ENCODE peak calls at places on chromosome 4, in ten cellular contexts. One of them, this sample, is unnamed.

GRCh38 chr4:30716671-30717207 is 3.4 kb upstream of the PCDH7 start:
- DNase-seq in GM23338: peak; percentile 57
- DNase-seq in ovary: no peak
- DNase-seq in breast epithelium: no peak
- DNase-seq in bronchial epithelial cell: no peak
- DNase-seq in AG04449: no peak
- DNase-seq in psoas muscle: no peak
- DNase-seq in left ventricle myocardium inferior: no peak
- DNase-seq in HFF-Myc: no peak
- DNase-seq in adrenal gland: no peak
- DNase-seq in this sample: peak; percentile 17

GRCh38 chr4:184812651-184813181 is 13.1 kb downstream of the ACSL1 start:
- DNase-seq in breast epithelium: no peak
- DNase-seq in AG04449: no peak
- DNase-seq in GM23338: no peak
- DNase-seq in bronchial epithelial cell: peak; percentile 55
- DNase-seq in psoas muscle: no peak
- DNase-seq in HFF-Myc: no peak
- DNase-seq in left ventricle myocardium inferior: no peak
- DNase-seq in adrenal gland: no peak
- DNase-seq in ovary: no peak
- DNase-seq in this sample: peak; percentile 67

GRCh38 chr4:14568356-14568755 is 433.9 kb upstream of the CPEB2 start:
- DNase-seq in GM23338: no peak
- DNase-seq in psoas muscle: no peak
- DNase-seq in ovary: no peak
- DNase-seq in HFF-Myc: no peak
- DNase-seq in AG04449: no peak
- DNase-seq in adrenal gland: no peak
- DNase-seq in bronchial epithelial cell: no peak
- DNase-seq in breast epithelium: no peak
- DNase-seq in left ventricle myocardium inferior: no peak
- DNase-seq in this sample: no peak

GRCh38 chr4:22897520-22898108 is 204.9 kb downstream of the GBA3 start:
- DNase-seq in HFF-Myc: peak; percentile 2
- DNase-seq in adrenal gland: peak; percentile 22
- DNase-seq in GM23338: peak; percentile 67
- DNase-seq in left ventricle myocardium inferior: no peak
- DNase-seq in AG04449: no peak
- DNase-seq in bronchial epithelial cell: peak; percentile 18
- DNase-seq in breast epithelium: no peak
- DNase-seq in ovary: no peak
- DNase-seq in psoas muscle: no peak
- DNase-seq in this sample: peak; percentile 41

GRCh38 chr4:97493815-97494518 is 649.3 kb downstream of the STPG2 start:
- DNase-seq in bronchial epithelial cell: peak; percentile 56
- DNase-seq in AG04449: no peak
- DNase-seq in breast epithelium: no peak
- DNase-seq in ovary: no peak
- DNase-seq in psoas muscle: no peak
- DNase-seq in left ventricle myocardium inferior: no peak
- DNase-seq in HFF-Myc: no peak
- DNase-seq in GM23338: peak; percentile 48
- DNase-seq in adrenal gland: no peak
- DNase-seq in this sample: peak; percentile 12

GRCh38 chr4:8119877-8120276 is 38.7 kb downstream of the ABLIM2 start:
- DNase-seq in breast epithelium: no peak
- DNase-seq in psoas muscle: no peak
- DNase-seq in bronchial epithelial cell: no peak
- DNase-seq in HFF-Myc: no peak
- DNase-seq in AG04449: no peak
- DNase-seq in left ventricle myocardium inferior: no peak
- DNase-seq in GM23338: no peak
- DNase-seq in ovary: no peak
- DNase-seq in adrenal gland: no peak
- DNase-seq in this sample: no peak

GRCh38 chr4:106344324-106344970 is 24.1 kb downstream of the GIMD1 start:
- DNase-seq in HFF-Myc: no peak
- DNase-seq in adrenal gland: no peak
- DNase-seq in GM23338: no peak
- DNase-seq in psoas muscle: no peak
- DNase-seq in left ventricle myocardium inferior: no peak
- DNase-seq in ovary: no peak
- DNase-seq in AG04449: no peak
- DNase-seq in breast epithelium: no peak
- DNase-seq in bronchial epithelial cell: peak; percentile 27
- DNase-seq in this sample: peak; percentile 52

GRCh38 chr4:97987019-97987648 is 156.1 kb downstream of the STPG2 start:
- DNase-seq in ovary: no peak
- DNase-seq in bronchial epithelial cell: peak; percentile 60
- DNase-seq in HFF-Myc: no peak
- DNase-seq in adrenal gland: no peak
- DNase-seq in breast epithelium: no peak
- DNase-seq in GM23338: peak; percentile 64
- DNase-seq in left ventricle myocardium inferior: no peak
- DNase-seq in psoas muscle: no peak
- DNase-seq in AG04449: no peak
- DNase-seq in this sample: peak; percentile 49

GRCh38 chr4:98232202-98232601 is 29.0 kb upstream of the RAP1GDS1 start:
- DNase-seq in breast epithelium: no peak
- DNase-seq in left ventricle myocardium inferior: no peak
- DNase-seq in GM23338: no peak
- DNase-seq in psoas muscle: no peak
- DNase-seq in bronchial epithelial cell: peak; percentile 62
- DNase-seq in adrenal gland: no peak
- DNase-seq in AG04449: no peak
- DNase-seq in HFF-Myc: peak; percentile 1
- DNase-seq in ovary: no peak
- DNase-seq in this sample: peak; percentile 37

GRCh38 chr4:99300934-99301333 is 10.1 kb upstream of the ADH1A start:
- DNase-seq in ovary: peak; percentile 96
- DNase-seq in adrenal gland: peak; percentile 65
- DNase-seq in breast epithelium: peak; percentile 62
- DNase-seq in bronchial epithelial cell: peak; percentile 68
- DNase-seq in psoas muscle: peak; percentile 82
- DNase-seq in GM23338: no peak
- DNase-seq in AG04449: peak; percentile 87
- DNase-seq in HFF-Myc: peak; percentile 91
- DNase-seq in left ventricle myocardium inferior: peak; percentile 77
- DNase-seq in this sample: peak; percentile 99

GRCh38 chr4:3527101-3527913 is 4.9 kb downstream of the LRPAP1 start:
- DNase-seq in left ventricle myocardium inferior: no peak
- DNase-seq in bronchial epithelial cell: no peak
- DNase-seq in GM23338: no peak
- DNase-seq in AG04449: no peak
- DNase-seq in adrenal gland: no peak
- DNase-seq in psoas muscle: peak; percentile 29
- DNase-seq in HFF-Myc: no peak
- DNase-seq in ovary: no peak
- DNase-seq in breast epithelium: no peak
- DNase-seq in this sample: no peak

GRCh38 chr4:7362341-7362740 is 72.4 kb downstream of the PSAPL1 start:
- DNase-seq in bronchial epithelial cell: no peak
- DNase-seq in left ventricle myocardium inferior: no peak
- DNase-seq in breast epithelium: no peak
- DNase-seq in AG04449: no peak
- DNase-seq in adrenal gland: no peak
- DNase-seq in psoas muscle: no peak
- DNase-seq in ovary: no peak
- DNase-seq in HFF-Myc: no peak
- DNase-seq in GM23338: no peak
- DNase-seq in this sample: no peak

GRCh38 chr4:141637565-141637964 is 1.2 kb downstream of the IL15 start:
- DNase-seq in psoas muscle: no peak
- DNase-seq in bronchial epithelial cell: no peak
- DNase-seq in breast epithelium: no peak
- DNase-seq in HFF-Myc: no peak
- DNase-seq in ovary: no peak
- DNase-seq in left ventricle myocardium inferior: no peak
- DNase-seq in adrenal gland: no peak
- DNase-seq in AG04449: no peak
- DNase-seq in GM23338: no peak
- DNase-seq in this sample: peak; percentile 33

GRCh38 chr4:102825261-102826071 is 1.9 kb downstream of the UBE2D3 start:
- DNase-seq in HFF-Myc: peak; percentile 52
- DNase-seq in adrenal gland: peak; percentile 63
- DNase-seq in left ventricle myocardium inferior: no peak
- DNase-seq in bronchial epithelial cell: peak; percentile 74
- DNase-seq in psoas muscle: no peak
- DNase-seq in breast epithelium: peak; percentile 42
- DNase-seq in AG04449: no peak
- DNase-seq in ovary: no peak
- DNase-seq in GM23338: peak; percentile 69
- DNase-seq in this sample: peak; percentile 76

GRCh38 chr4:118894034-118894433 is 5.4 kb downstream of the SYNPO2 start:
- DNase-seq in AG04449: no peak
- DNase-seq in GM23338: no peak
- DNase-seq in breast epithelium: no peak
- DNase-seq in ovary: no peak
- DNase-seq in HFF-Myc: no peak
- DNase-seq in adrenal gland: no peak
- DNase-seq in psoas muscle: no peak
- DNase-seq in bronchial epithelial cell: no peak
- DNase-seq in left ventricle myocardium inferior: no peak
- DNase-seq in this sample: no peak

GRCh38 chr4:131430302-131430701 is 1718.8 kb upstream of the PCDH10 start:
- DNase-seq in GM23338: peak; percentile 22
- DNase-seq in psoas muscle: no peak
- DNase-seq in ovary: no peak
- DNase-seq in adrenal gland: no peak
- DNase-seq in breast epithelium: no peak
- DNase-seq in HFF-Myc: no peak
- DNase-seq in bronchial epithelial cell: no peak
- DNase-seq in AG04449: no peak
- DNase-seq in left ventricle myocardium inferior: no peak
- DNase-seq in this sample: no peak

GRCh38 chr4:73709461-73710033 is 30.8 kb upstream of the CXCL8 start:
- DNase-seq in left ventricle myocardium inferior: no peak
- DNase-seq in bronchial epithelial cell: no peak
- DNase-seq in GM23338: no peak
- DNase-seq in adrenal gland: no peak
- DNase-seq in ovary: no peak
- DNase-seq in HFF-Myc: no peak
- DNase-seq in AG04449: no peak
- DNase-seq in breast epithelium: no peak
- DNase-seq in psoas muscle: no peak
- DNase-seq in this sample: no peak

GRCh38 chr4:65661469-65661868 is 8.8 kb downstream of the EPHA5 start:
- DNase-seq in left ventricle myocardium inferior: no peak
- DNase-seq in adrenal gland: peak; percentile 19
- DNase-seq in ovary: no peak
- DNase-seq in psoas muscle: no peak
- DNase-seq in HFF-Myc: no peak
- DNase-seq in GM23338: peak; percentile 35
- DNase-seq in AG04449: no peak
- DNase-seq in breast epithelium: no peak
- DNase-seq in bronchial epithelial cell: no peak
- DNase-seq in this sample: peak; percentile 16

GRCh38 chr4:183438458-183439113 is 5.8 kb upstream of the CDKN2AIP start:
- DNase-seq in adrenal gland: no peak
- DNase-seq in left ventricle myocardium inferior: no peak
- DNase-seq in GM23338: no peak
- DNase-seq in AG04449: no peak
- DNase-seq in ovary: no peak
- DNase-seq in bronchial epithelial cell: peak; percentile 100
- DNase-seq in HFF-Myc: peak; percentile 70
- DNase-seq in psoas muscle: no peak
- DNase-seq in breast epithelium: peak; percentile 27
- DNase-seq in this sample: peak; percentile 91

GRCh38 chr4:153468587-153468986 is 2.4 kb downstream of the TMEM131L start:
- DNase-seq in AG04449: no peak
- DNase-seq in HFF-Myc: no peak
- DNase-seq in adrenal gland: no peak
- DNase-seq in left ventricle myocardium inferior: no peak
- DNase-seq in bronchial epithelial cell: no peak
- DNase-seq in breast epithelium: no peak
- DNase-seq in GM23338: no peak
- DNase-seq in psoas muscle: no peak
- DNase-seq in ovary: no peak
- DNase-seq in this sample: peak; percentile 26
- H3K4me3 ChIP-seq in AG04449: peak overlapping the region; percentile 7
- H3K4me3 ChIP-seq in HFF-Myc: peak overlapping the region; percentile 89
- H3K4me3 ChIP-seq in adrenal gland: no peak overlapping the region
- H3K4me3 ChIP-seq in left ventricle myocardium inferior: peak overlapping the region; percentile 93
- H3K4me3 ChIP-seq in bronchial epithelial cell: no peak overlapping the region
- H3K4me3 ChIP-seq in breast epithelium: peak overlapping the region; percentile 20
- H3K4me3 ChIP-seq in GM23338: peak overlapping the region; percentile 95
- H3K4me3 ChIP-seq in psoas muscle: peak overlapping the region; percentile 96
- H3K4me3 ChIP-seq in ovary: no peak overlapping the region
- H3K4me3 ChIP-seq in this sample: no peak overlapping the region

DNA sequence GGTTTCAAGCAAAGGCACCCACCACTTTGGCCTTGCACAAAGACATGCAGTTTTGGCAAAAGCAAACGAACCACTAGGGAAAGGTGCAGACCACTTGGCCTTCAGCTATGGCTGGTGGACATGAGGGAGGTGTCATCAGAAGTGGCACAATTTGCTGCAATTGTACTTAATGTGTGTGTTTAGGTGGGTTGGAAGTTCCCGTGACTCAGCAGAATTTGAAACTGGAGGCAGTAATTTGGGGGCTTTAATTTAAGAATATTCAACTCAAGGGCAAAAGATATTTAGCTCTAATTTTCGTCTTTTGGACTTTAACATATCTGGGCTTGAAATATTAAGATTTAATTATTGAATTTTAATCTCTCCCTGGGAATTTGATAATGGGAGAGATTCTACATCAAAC is 115.6 kb upstream of the NOCT start:
- DNase-seq in ovary: no peak
- DNase-seq in psoas muscle: no peak
- DNase-seq in adrenal gland: no peak
- DNase-seq in GM23338: no peak
- DNase-seq in HFF-Myc: no peak
- DNase-seq in bronchial epithelial cell: no peak
- DNase-seq in AG04449: no peak
- DNase-seq in breast epithelium: no peak
- DNase-seq in left ventricle myocardium inferior: no peak
- DNase-seq in this sample: no peak
- TF ChIP-seq CTCF in ovary: no peak
- TF ChIP-seq CTCF in psoas muscle: no peak
- TF ChIP-seq CTCF in adrenal gland: no peak
- TF ChIP-seq CTCF in GM23338: no peak
- TF ChIP-seq CTCF in HFF-Myc: no peak
- TF ChIP-seq CTCF in bronchial epithelial cell: no peak
- TF ChIP-seq CTCF in AG04449: no peak
- TF ChIP-seq CTCF in breast epithelium: no peak
- TF ChIP-seq CTCF in left ventricle myocardium inferior: no peak
- TF ChIP-seq CTCF in this sample: no peak

GRCh38 chr4:37687175-37687525 is 974 bp upstream of the RELL1 start:
- DNase-seq in ovary: no peak
- DNase-seq in GM23338: no peak
- DNase-seq in AG04449: no peak
- DNase-seq in psoas muscle: no peak
- DNase-seq in bronchial epithelial cell: no peak
- DNase-seq in HFF-Myc: no peak
- DNase-seq in adrenal gland: no peak
- DNase-seq in left ventricle myocardium inferior: no peak
- DNase-seq in breast epithelium: no peak
- DNase-seq in this sample: peak; percentile 8
- H3K4me3 ChIP-seq in ovary: no peak overlapping the region
- H3K4me3 ChIP-seq in GM23338: peak overlapping the region; percentile 59
- H3K4me3 ChIP-seq in AG04449: peak overlapping the region; percentile 65
- H3K4me3 ChIP-seq in psoas muscle: peak overlapping the region; percentile 98
- H3K4me3 ChIP-seq in bronchial epithelial cell: no peak overlapping the region
- H3K4me3 ChIP-seq in HFF-Myc: peak overlapping the region; percentile 48
- H3K4me3 ChIP-seq in adrenal gland: peak overlapping the region; percentile 31
- H3K4me3 ChIP-seq in left ventricle myocardium inferior: peak overlapping the region; percentile 92
- H3K4me3 ChIP-seq in breast epithelium: peak overlapping the region; percentile 92
- H3K4me3 ChIP-seq in this sample: peak overlapping the region; percentile 54

GRCh38 chr4:125317526-125317880 is 2.7 kb downstream of the FAT4 start:
- DNase-seq in GM23338: peak; percentile 83
- DNase-seq in psoas muscle: peak; percentile 63
- DNase-seq in left ventricle myocardium inferior: peak; percentile 41
- DNase-seq in bronchial epithelial cell: peak; percentile 24
- DNase-seq in adrenal gland: peak; percentile 31
- DNase-seq in HFF-Myc: no peak
- DNase-seq in ovary: peak; percentile 31
- DNase-seq in breast epithelium: no peak
- DNase-seq in AG04449: no peak
- DNase-seq in this sample: peak; percentile 57
- TF ChIP-seq CTCF in GM23338: peak; percentile 75
- TF ChIP-seq CTCF in psoas muscle: peak; percentile 20
- TF ChIP-seq CTCF in left ventricle myocardium inferior: peak; percentile 61
- TF ChIP-seq CTCF in bronchial epithelial cell: peak; percentile 62
- TF ChIP-seq CTCF in adrenal gland: peak; percentile 39
- TF ChIP-seq CTCF in HFF-Myc: peak; percentile 68
- TF ChIP-seq CTCF in ovary: no peak
- TF ChIP-seq CTCF in breast epithelium: no peak
- TF ChIP-seq CTCF in AG04449: peak; percentile 69
- TF ChIP-seq CTCF in this sample: peak; percentile 67

This sample was measured in cardiac fibroblast.